ENCODE peak calls at places on chromosomes 6 and 20, in five cellular contexts. One of them, this sample, is unnamed.
A peak's percentile ranks its signal among the peaks of the same experiment; 100 is the strongest.

GRCh38 chr20:41446471-41446870 is 79.9 kb upstream of the EMILIN3 start:
- DNase-seq in HCT116: no peak
- DNase-seq in IMR-90: no peak
- DNase-seq in uterus: no peak
- DNase-seq in colonic mucosa: no peak
- DNase-seq in this sample: no peak

GRCh38 chr6:160962835-160963623 is 28.5 kb upstream of the MAP3K4 start:
- DNase-seq in HCT116: no peak
- DNase-seq in uterus: no peak
- DNase-seq in colonic mucosa: no peak
- DNase-seq in IMR-90: no peak
- DNase-seq in this sample: no peak

GRCh38 chr20:45306431-45306982 is at the start of gene RBPJL:
- DNase-seq in colonic mucosa: no peak
- DNase-seq in HCT116: no peak
- DNase-seq in uterus: no peak
- DNase-seq in IMR-90: no peak
- DNase-seq in this sample: peak; percentile 21

GRCh38 chr6:108805611-108806181 is 42.5 kb upstream of the ARMC2 start:
- DNase-seq in IMR-90: no peak
- DNase-seq in HCT116: no peak
- DNase-seq in uterus: no peak
- DNase-seq in colonic mucosa: no peak
- DNase-seq in this sample: no peak

GRCh38 chr20:59735486-59735885 is 131.1 kb downstream of the PHACTR3 start:
- DNase-seq in colonic mucosa: no peak
- DNase-seq in HCT116: no peak
- DNase-seq in IMR-90: no peak
- DNase-seq in uterus: no peak
- DNase-seq in this sample: no peak

GRCh38 chr6:166462461-166463135 is 79.9 kb upstream of the MPC1 start:
- DNase-seq in HCT116: no peak
- DNase-seq in IMR-90: no peak
- DNase-seq in uterus: peak; percentile 6
- DNase-seq in colonic mucosa: no peak
- DNase-seq in this sample: no peak

GRCh38 chr6:168686339-168686738 is 245.4 kb downstream of the SMOC2 start:
- DNase-seq in uterus: no peak
- DNase-seq in IMR-90: no peak
- DNase-seq in colonic mucosa: no peak
- DNase-seq in HCT116: no peak
- DNase-seq in this sample: no peak

GRCh38 chr20:35511814-35512420 is 17.5 kb downstream of the C20orf173 start:
- DNase-seq in HCT116: no peak
- DNase-seq in uterus: no peak
- DNase-seq in IMR-90: peak; percentile 47
- DNase-seq in colonic mucosa: peak; percentile 30
- DNase-seq in this sample: no peak

GRCh38 chr6:32845381-32845884 is 1.6 kb upstream of the PSMB8 start:
- DNase-seq in uterus: no peak
- DNase-seq in IMR-90: no peak
- DNase-seq in HCT116: no peak
- DNase-seq in colonic mucosa: no peak
- DNase-seq in this sample: peak; percentile 53

GRCh38 chr20:62918830-62919229 is 7.5 kb downstream of the DIDO1 start:
- DNase-seq in uterus: no peak
- DNase-seq in HCT116: no peak
- DNase-seq in IMR-90: no peak
- DNase-seq in colonic mucosa: no peak
- DNase-seq in this sample: peak; percentile 57

GRCh38 chr6:156826290-156826955 is 49.2 kb downstream of the ARID1B start:
- DNase-seq in HCT116: no peak
- DNase-seq in uterus: no peak
- DNase-seq in IMR-90: no peak
- DNase-seq in colonic mucosa: no peak
- DNase-seq in this sample: no peak

GRCh38 chr6:17712573-17712972 is 5.8 kb upstream of the NUP153 start:
- DNase-seq in colonic mucosa: no peak
- DNase-seq in HCT116: no peak
- DNase-seq in uterus: no peak
- DNase-seq in IMR-90: peak; percentile 54
- DNase-seq in this sample: no peak

GRCh38 chr6:5081182-5081581 is 4.0 kb upstream of the PPP1R3G start:
- DNase-seq in uterus: no peak
- DNase-seq in colonic mucosa: no peak
- DNase-seq in IMR-90: no peak
- DNase-seq in HCT116: no peak
- DNase-seq in this sample: no peak

GRCh38 chr6:169452117-169452868 is 198.6 kb upstream of the THBS2 start:
- DNase-seq in IMR-90: peak; percentile 97
- DNase-seq in uterus: peak; percentile 95
- DNase-seq in HCT116: peak; percentile 45
- DNase-seq in colonic mucosa: peak; percentile 43
- DNase-seq in this sample: no peak

GRCh38 chr6:82773061-82773717 is 292.5 kb downstream of the UBE3D start:
- DNase-seq in HCT116: no peak
- DNase-seq in uterus: no peak
- DNase-seq in IMR-90: no peak
- DNase-seq in colonic mucosa: no peak
- DNase-seq in this sample: no peak

GRCh38 chr6:98833101-98834059 is 994 bp upstream of the POU3F2 start:
- DNase-seq in HCT116: no peak
- DNase-seq in uterus: no peak
- DNase-seq in colonic mucosa: no peak
- DNase-seq in IMR-90: peak; percentile 16
- DNase-seq in this sample: no peak

GRCh38 chr6:21507811-21508210 is 85.7 kb upstream of the SOX4 start:
- DNase-seq in IMR-90: peak; percentile 7
- DNase-seq in colonic mucosa: no peak
- DNase-seq in HCT116: peak; percentile 3
- DNase-seq in uterus: no peak
- DNase-seq in this sample: no peak

GRCh38 chr6:37566209-37566859 is 66.6 kb upstream of the CCDC167 start:
- DNase-seq in uterus: no peak
- DNase-seq in IMR-90: no peak
- DNase-seq in colonic mucosa: peak; percentile 34
- DNase-seq in HCT116: no peak
- DNase-seq in this sample: peak; percentile 70

GRCh38 chr20:1336699-1337387 is 7.9 kb upstream of the SDCBP2 start:
- DNase-seq in IMR-90: no peak
- DNase-seq in colonic mucosa: peak; percentile 58
- DNase-seq in uterus: peak; percentile 78
- DNase-seq in HCT116: no peak
- DNase-seq in this sample: no peak

GRCh38 chr20:12237772-12238171 is 320.1 kb downstream of the BTBD3 start:
- DNase-seq in HCT116: no peak
- DNase-seq in colonic mucosa: peak; percentile 18
- DNase-seq in uterus: no peak
- DNase-seq in IMR-90: no peak
- DNase-seq in this sample: no peak

GRCh38 chr20:63641146-63641791 is 12.0 kb downstream of the STMN3 start:
- DNase-seq in HCT116: no peak
- DNase-seq in IMR-90: no peak
- DNase-seq in colonic mucosa: peak; percentile 43
- DNase-seq in uterus: no peak
- DNase-seq in this sample: peak; percentile 67

GRCh38 chr6:140729521-140729920 is 1355.1 kb upstream of the CITED2 start:
- DNase-seq in IMR-90: no peak
- DNase-seq in colonic mucosa: no peak
- DNase-seq in HCT116: no peak
- DNase-seq in uterus: no peak
- DNase-seq in this sample: no peak

GRCh38 chr6:149334682-149335160 is 17.2 kb downstream of the TAB2 start:
- DNase-seq in HCT116: peak; percentile 75
- DNase-seq in uterus: no peak
- DNase-seq in IMR-90: peak; percentile 80
- DNase-seq in colonic mucosa: no peak
- DNase-seq in this sample: no peak

GRCh38 chr6:39882567-39882953 is 51.7 kb downstream of the MOCS1 start:
- DNase-seq in HCT116: no peak
- DNase-seq in colonic mucosa: no peak
- DNase-seq in uterus: no peak
- DNase-seq in IMR-90: peak; percentile 98
- DNase-seq in this sample: no peak

GRCh38 chr6:165984743-165985142 is 182.9 kb downstream of the TBXT start:
- DNase-seq in IMR-90: no peak
- DNase-seq in colonic mucosa: no peak
- DNase-seq in HCT116: no peak
- DNase-seq in uterus: no peak
- DNase-seq in this sample: no peak

GRCh38 chr20:3804254-3804751 is 8.2 kb downstream of the CDC25B start:
- DNase-seq in uterus: no peak
- DNase-seq in IMR-90: no peak
- DNase-seq in HCT116: no peak
- DNase-seq in colonic mucosa: no peak
- DNase-seq in this sample: no peak

DNA sequence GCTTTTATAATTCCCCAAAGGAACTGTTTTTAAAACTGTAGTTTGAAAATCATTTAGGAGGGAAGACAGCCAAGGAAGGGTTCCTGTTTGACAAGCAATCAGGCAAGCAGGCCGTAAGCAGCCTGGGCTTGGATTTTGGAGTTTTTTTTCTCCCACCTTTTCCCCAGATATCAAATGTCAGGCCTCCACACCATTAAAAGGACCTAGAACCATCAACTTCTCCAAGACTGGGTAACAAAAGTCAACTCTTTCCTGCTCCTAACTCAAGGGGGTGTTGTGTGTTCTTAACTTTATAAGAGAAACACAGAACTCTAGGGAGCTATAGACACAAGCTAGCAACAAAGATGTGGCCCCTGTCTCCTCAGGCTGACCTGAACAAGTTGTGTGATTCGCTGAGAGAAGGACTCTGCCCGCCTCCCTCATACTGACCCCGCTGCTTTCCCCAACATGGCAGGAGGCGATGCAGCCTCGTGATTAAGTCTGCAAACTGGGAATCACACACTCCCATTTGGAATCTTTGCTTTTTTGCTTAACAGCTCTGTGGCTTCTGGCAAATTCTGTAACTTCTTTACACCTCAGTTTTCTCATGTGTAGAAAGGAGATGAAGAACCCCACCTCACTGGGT is 146.5 kb downstream of the BCAS1 start:
- DNase-seq in colonic mucosa: no peak
- DNase-seq in IMR-90: no peak
- DNase-seq in HCT116: no peak
- DNase-seq in uterus: no peak
- DNase-seq in this sample: no peak
- H3K4me1 ChIP-seq in colonic mucosa: no peaks in the 10 kb centered on the region
- H3K4me1 ChIP-seq in IMR-90: peaks cover 6% of the 10 kb centered on the region
- H3K4me1 ChIP-seq in HCT116: peaks cover 10% of the 10 kb centered on the region
- H3K4me1 ChIP-seq in uterus: no peaks in the 10 kb centered on the region
- H3K4me1 ChIP-seq in this sample: no peaks in the 10 kb centered on the region

GRCh38 chr6:7126759-7127158 is 19.0 kb downstream of the RREB1 start:
- DNase-seq in uterus: no peak
- DNase-seq in IMR-90: no peak
- DNase-seq in HCT116: no peak
- DNase-seq in colonic mucosa: no peak
- DNase-seq in this sample: no peak
- H3K4me1 ChIP-seq in uterus: no peaks in the 10 kb centered on the region
- H3K4me1 ChIP-seq in IMR-90: peaks cover 9% of the 10 kb centered on the region
- H3K4me1 ChIP-seq in HCT116: peaks cover 9% of the 10 kb centered on the region
- H3K4me1 ChIP-seq in colonic mucosa: peaks cover 20% of the 10 kb centered on the region
- H3K4me1 ChIP-seq in this sample: peaks cover 46% of the 10 kb centered on the region

DNA sequence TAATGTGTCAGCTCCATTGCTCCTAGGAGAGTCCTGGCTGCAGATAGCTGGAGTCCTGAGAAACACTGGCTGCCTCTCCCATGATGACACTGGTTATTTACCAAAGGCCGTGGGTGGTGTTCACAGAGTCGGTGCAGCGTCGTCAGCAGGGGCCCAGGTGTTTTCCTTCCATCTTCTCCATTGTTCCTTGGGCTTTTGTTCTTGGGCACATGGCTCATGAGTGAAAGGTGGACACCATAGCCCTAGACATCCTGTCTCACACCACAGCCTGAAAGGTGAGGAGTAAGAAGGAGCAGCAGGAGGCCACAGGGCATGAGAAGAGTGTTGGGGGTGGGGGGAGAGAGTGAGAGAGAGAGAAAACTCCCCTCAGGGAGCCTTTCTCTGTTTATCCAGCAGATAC is 9.1 kb downstream of the CST5 start:
- DNase-seq in HCT116: no peak
- DNase-seq in uterus: no peak
- DNase-seq in IMR-90: no peak
- DNase-seq in colonic mucosa: no peak
- DNase-seq in this sample: no peak
- H3K4me1 ChIP-seq in HCT116: no peaks in the 10 kb centered on the region
- H3K4me1 ChIP-seq in uterus: no peaks in the 10 kb centered on the region
- H3K4me1 ChIP-seq in IMR-90: no peaks in the 10 kb centered on the region
- H3K4me1 ChIP-seq in colonic mucosa: no peaks in the 10 kb centered on the region
- H3K4me1 ChIP-seq in this sample: no peaks in the 10 kb centered on the region

GRCh38 chr20:47761478-47762047 is 23.7 kb downstream of the SULF2 start:
- DNase-seq in uterus: no peak
- DNase-seq in colonic mucosa: no peak
- DNase-seq in IMR-90: no peak
- DNase-seq in HCT116: no peak
- DNase-seq in this sample: no peak

GRCh38 chr20:47764154-47764734 is 21.0 kb downstream of the SULF2 start:
- DNase-seq in IMR-90: no peak
- DNase-seq in colonic mucosa: no peak
- DNase-seq in uterus: no peak
- DNase-seq in HCT116: no peak
- DNase-seq in this sample: no peak

GRCh38 chr20:47765715-47766594 is 19.3 kb downstream of the SULF2 start:
- DNase-seq in IMR-90: no peak
- DNase-seq in colonic mucosa: no peak
- DNase-seq in uterus: no peak
- DNase-seq in HCT116: no peak
- DNase-seq in this sample: no peak

GRCh38 chr20:47760686-47761477 is 24.4 kb downstream of the SULF2 start:
- DNase-seq in HCT116: no peak
- DNase-seq in IMR-90: no peak
- DNase-seq in uterus: no peak
- DNase-seq in colonic mucosa: no peak
- DNase-seq in this sample: no peak

DNA sequence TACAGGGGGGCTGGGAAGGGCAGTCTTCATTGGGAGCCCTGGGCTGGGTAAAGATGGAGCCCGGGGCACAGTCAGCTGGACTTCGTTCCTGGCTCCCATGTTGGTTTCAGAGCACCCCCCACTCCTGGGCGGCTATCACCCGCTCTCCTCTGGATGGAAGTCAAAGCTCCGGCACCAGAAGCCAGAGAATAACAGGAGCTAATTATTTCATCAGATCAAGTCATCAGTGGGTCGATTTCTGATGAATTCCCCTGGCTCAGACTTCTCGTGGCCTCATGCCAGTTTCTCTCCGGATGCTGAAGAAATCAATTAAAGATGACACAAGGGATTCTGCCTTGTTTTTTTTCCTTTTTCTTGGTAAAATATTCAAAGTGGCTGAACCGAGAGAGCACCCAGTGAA is 22.6 kb downstream of the SULF2 start:
- DNase-seq in HCT116: no peak
- DNase-seq in IMR-90: no peak
- DNase-seq in uterus: peak; percentile 38
- DNase-seq in colonic mucosa: no peak
- DNase-seq in this sample: no peak
- H3K4me1 ChIP-seq in HCT116: no peaks in the 10 kb centered on the region
- H3K4me1 ChIP-seq in IMR-90: no peaks in the 10 kb centered on the region
- H3K4me1 ChIP-seq in uterus: peaks cover 3% of the 10 kb centered on the region
- H3K4me1 ChIP-seq in colonic mucosa: no peaks in the 10 kb centered on the region
- H3K4me1 ChIP-seq in this sample: no peaks in the 10 kb centered on the region